ENCODE peak calls at places on chromosomes 1 and 21, in four cellular contexts. E, B, H and R are unnamed samples.

GRCh38 chr21:27240901-27241300 is 274.0 kb upstream of the ADAMTS5 start:
- DNase-seq in B (no peak), H (no peak), E (no peak), R (no peak)

GRCh38 chr1:54171636-54172035 is 18.8 kb upstream of the CDCP2 start:
- DNase-seq in H (no peak), E (no peak), B (no peak), R (no peak)

GRCh38 chr1:79323240-79324025 is 316.9 kb upstream of the ADGRL4 start:
- DNase-seq in E (peak; percentile 100), H (peak; percentile 55), B (no peak), R (no peak)

GRCh38 chr1:164763098-164763497 is 204.1 kb downstream of the PBX1 start:
- DNase-seq in B (no peak), H (no peak), E (no peak), R (no peak)

GRCh38 chr1:186984959-186985358 is 156.2 kb downstream of the PLA2G4A start:
- DNase-seq in E (no peak), B (no peak), H (no peak), R (no peak)

GRCh38 chr1:234402939-234403338 is 29.7 kb downstream of the COA6 start:
- DNase-seq in E (no peak), H (no peak), B (no peak), R (no peak)

GRCh38 chr1:50705699-50706098 is 254.4 kb downstream of the FAF1 start:
- DNase-seq in B (no peak), E (no peak), H (no peak), R (no peak)

GRCh38 chr1:2526824-2527552 is 592 bp upstream of the PANK4 start:
- DNase-seq in B (peak; percentile 57), H (peak; percentile 61), E (peak; percentile 59), R (no peak)

GRCh38 chr1:70222716-70223235 is 1.6 kb downstream of the SRSF11 start:
- DNase-seq in H (no peak), B (no peak), E (no peak), R (no peak)

GRCh38 chr1:1168451-1169411 is 4.9 kb upstream of the TTLL10 start:
- DNase-seq in B (no peak), E (no peak), H (peak; percentile 40), R (no peak)

GRCh38 chr1:54517536-54517935 is 30.5 kb upstream of the ACOT11 start:
- DNase-seq in B (no peak), H (no peak), E (no peak), R (no peak)

GRCh38 chr1:201468501-201468843 is 516 bp downstream of the PHLDA3 start:
- DNase-seq in E (no peak), B (peak; percentile 68), H (no peak), R (no peak)

GRCh38 chr1:229753764-229754553 is 127.9 kb downstream of the URB2 start:
- DNase-seq in B (no peak), H (no peak), E (no peak), R (no peak)

GRCh38 chr1:79353224-79353623 is 346.7 kb upstream of the ADGRL4 start:
- DNase-seq in B (no peak), E (peak; percentile 74), H (peak; percentile 37), R (no peak)

GRCh38 chr21:17387030-17387617 is 125.7 kb upstream of the CXADR start:
- DNase-seq in B (peak; percentile 21), H (peak; percentile 56), E (peak; percentile 59), R (no peak)

GRCh38 chr1:115338457-115338820 is 390 bp upstream of the NGF start:
- DNase-seq in H (no peak), E (no peak), B (no peak), R (no peak)

GRCh38 chr1:151131832-151132675 is 14.4 kb downstream of the SEMA6C start:
- DNase-seq in B (peak; percentile 69), H (no peak), E (no peak), R (no peak)

GRCh38 chr1:248627971-248628844 is 6.7 kb downstream of the OR2T11 start:
- DNase-seq in H (no peak), E (no peak), B (no peak), R (no peak)

GRCh38 chr1:213162862-213163261 is 111.8 kb downstream of the RPS6KC1 start:
- DNase-seq in E (no peak), H (no peak), B (no peak), R (no peak)

GRCh38 chr1:232764458-232765231 is 40.6 kb upstream of the MAP10 start:
- DNase-seq in B (no peak), H (no peak), E (no peak), R (no peak)

GRCh38 chr1:27099904-27100796 is 54.8 kb downstream of the SLC9A1 start:
- DNase-seq in B (peak; percentile 72), H (peak; percentile 6), E (no peak), R (peak; percentile 91)

GRCh38 chr21:46048926-46049889 is 48.7 kb upstream of the COL6A2 start:
- DNase-seq in H (peak; percentile 13), B (peak; percentile 93), E (peak; percentile 100), R (peak; percentile 97)

GRCh38 chr1:64499011-64499410 is 29.1 kb downstream of the CACHD1 start:
- DNase-seq in H (no peak), B (no peak), E (no peak), R (no peak)

GRCh38 chr1:155940993-155941844 is at the start of gene RXFP4:
- DNase-seq in B (no peak), H (peak; percentile 85), E (no peak), R (peak; percentile 76)

GRCh38 chr1:161374373-161374772 is 6.7 kb upstream of the CFAP126 start:
- DNase-seq in B (no peak), E (no peak), H (no peak), R (no peak)

GRCh38 chr1:216207154-216207553 is 216.1 kb downstream of the USH2A start:
- DNase-seq in H (no peak), B (no peak), E (no peak), R (no peak)

GRCh38 chr21:45415188-45415942 is 10.4 kb downstream of the COL18A1 start:
- DNase-seq in B (peak; percentile 37), E (no peak), H (no peak), R (no peak)

GRCh38 chr1:1431845-1432565 is 3.5 kb upstream of the VWA1 start:
- DNase-seq in B (peak; percentile 57), E (no peak), H (peak; percentile 43), R (no peak)

DNA sequence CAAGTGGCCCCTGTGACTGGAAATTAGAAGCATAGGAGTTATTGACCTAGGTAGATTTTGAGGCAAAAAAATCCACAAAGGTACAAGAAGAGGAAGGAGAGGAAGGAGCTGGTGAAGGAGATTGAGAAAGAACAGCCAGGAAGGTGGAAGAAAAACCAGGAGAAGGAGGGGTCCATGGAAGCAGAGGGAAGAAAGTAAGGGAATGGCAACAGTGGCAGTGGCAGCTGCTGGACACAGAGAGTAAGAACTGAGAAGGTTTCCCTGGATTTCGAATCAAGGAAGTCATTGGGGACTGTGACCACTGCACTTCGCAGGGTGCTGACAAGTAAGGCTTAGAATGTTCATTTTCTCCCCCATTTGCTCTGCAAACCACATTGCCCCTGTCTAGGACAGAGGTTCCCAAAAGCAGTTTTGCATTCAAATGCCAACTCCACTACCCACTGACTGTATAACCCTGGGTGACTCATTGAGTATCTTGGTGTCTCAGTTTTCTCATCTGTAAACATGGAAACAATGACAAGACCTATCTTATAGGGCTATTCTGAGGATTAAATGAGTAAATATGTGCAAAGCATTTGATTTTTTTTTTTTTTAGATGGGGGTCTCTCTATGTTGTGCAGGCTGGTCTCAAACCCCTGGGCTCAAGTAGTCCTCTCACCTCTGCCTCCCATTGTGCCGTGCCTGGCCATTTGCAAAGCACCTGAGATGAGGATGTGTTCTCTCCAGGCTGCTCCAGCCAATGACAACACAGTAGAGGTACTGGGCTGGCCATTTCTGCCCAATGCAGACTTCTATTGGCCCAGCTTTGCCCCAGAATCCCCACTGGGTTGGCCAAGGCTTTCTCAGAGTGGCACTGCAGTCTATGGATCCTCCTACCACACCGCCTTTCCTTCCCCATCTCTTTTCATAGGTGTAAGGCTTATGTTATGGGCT is 9.3 kb upstream of the CAPN2 start:
- DNase-seq in H (no peak), B (no peak), E (peak; percentile 80), R (no peak)
- TF ChIP-seq POLR2A in H (no peak), B (no peak), E (peak; percentile 75), R (no peak)

GRCh38 chr1:218872026-218872425 is 301.7 kb upstream of the LYPLAL1 start:
- DNase-seq in B (no peak), E (no peak), H (no peak), R (no peak)
- H3K4me3 ChIP-seq in B (no peak overlapping the region), E (no peak overlapping the region), H (no peak overlapping the region), R (no peak overlapping the region)

DNA sequence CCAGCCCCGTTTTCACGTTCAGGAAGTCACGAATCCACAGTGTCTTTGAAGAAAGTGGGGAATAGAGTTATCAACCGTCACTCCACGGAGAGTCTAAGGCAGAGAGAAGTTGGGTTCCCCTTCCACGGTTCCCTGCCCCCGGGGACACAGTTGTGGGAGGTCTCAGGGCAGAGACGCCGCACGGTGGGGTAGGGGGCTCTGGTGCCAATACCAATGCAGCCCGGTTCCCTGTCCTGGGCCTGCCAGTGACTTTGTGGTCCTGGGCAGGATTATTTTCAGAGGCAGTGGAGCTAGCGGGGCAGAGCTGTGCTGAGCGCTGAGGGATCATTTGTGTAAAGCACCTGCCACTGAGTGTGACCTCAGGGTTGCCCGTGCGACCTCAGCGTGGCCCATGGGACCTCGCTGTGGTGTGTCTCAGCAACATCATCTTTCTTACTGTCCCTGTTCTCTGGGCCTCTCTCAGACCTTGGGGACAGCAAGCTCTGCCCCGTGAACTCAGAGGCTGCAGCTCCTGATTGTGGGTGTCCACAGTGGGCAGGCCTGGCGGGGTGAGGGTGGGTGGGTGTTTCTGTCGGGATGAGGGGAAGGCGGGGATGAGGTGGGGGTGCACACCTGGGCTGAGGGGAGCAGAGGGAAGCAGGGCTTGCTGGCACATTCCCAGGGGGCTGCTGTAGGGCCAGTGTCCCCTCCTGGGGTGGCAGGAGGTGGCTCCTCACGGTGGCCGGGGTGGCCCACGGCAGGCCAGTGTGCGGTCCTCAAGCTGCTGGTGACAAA is 65.2 kb downstream of the AGPAT3 start:
- DNase-seq in H (no peak), B (no peak), E (no peak), R (no peak)
- TF ChIP-seq CTCF in H (no peak), B (no peak), E (no peak), R (no peak)

GRCh38 chr1:42817976-42818375 is 779 bp upstream of the SVBP start:
- DNase-seq in B (no peak), H (no peak), E (no peak), R (no peak)

GRCh38 chr1:42820813-42821212 is 3.6 kb upstream of the SVBP start:
- DNase-seq in E (no peak), B (no peak), H (no peak), R (no peak)

GRCh38 chr1:42815938-42816599 is 853 bp upstream of the ERMAP start:
- DNase-seq in H (peak; percentile 34), B (no peak), E (peak; percentile 6), R (no peak)

GRCh38 chr1:42817440-42817767 is 207 bp upstream of the SVBP start:
- DNase-seq in E (no peak), B (no peak), H (no peak), R (no peak)

DNA sequence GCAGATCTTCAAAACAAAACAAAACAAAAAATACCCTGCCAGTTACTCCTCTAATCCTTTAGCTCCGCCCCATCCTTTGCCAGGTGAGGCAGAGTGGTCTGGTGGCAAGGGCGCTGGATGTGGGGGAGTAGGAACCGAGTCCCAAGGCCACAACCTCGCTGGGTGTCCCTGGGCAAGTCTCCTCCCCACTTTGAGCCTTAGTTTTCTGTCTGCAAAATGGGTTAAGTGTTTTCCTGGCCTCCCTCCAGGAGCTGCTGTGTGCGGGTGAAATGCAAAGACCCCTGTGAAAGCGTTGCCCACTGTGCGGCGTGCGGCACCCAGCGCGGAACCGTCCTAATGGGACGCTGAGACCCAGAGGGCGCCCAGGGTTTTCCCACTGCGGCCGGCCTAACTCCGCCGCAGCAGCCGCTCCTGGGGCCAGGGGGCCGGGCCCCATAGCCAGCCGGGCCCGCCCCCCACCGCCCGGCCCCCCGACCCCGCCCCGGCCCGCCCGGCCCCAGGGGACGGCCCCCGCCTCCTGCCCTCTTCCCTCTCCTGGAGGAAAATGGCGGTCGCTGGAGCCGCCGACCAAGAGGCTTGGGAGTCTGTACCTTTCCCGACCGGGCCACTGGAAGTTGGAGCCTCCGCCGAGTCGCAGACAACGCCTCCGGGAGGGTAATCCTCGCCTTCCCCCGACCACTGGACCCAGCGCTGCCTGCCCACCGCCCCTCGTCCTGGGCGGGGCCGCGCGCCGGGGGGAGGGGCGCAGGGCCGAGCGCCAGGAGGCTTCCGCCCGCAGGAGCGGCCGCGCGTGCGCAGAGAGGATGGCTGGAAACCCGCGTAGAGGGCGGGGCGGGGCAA is at the start of the genes ERMAP and SVBP:
- DNase-seq in E (peak; percentile 77), H (peak; percentile 85), B (peak; percentile 95), R (peak; percentile 98)
- TF ChIP-seq POLR2A in E (peak; percentile 86), H (peak; percentile 61), B (peak; percentile 40), R (no peak)